ENCODE peak calls at places on chromosomes 1 and 21, in six cellular contexts. O is IMR-90, D is H9, Q is mammary epithelial cell, C is K562, U is neural progenitor cell. P is an unnamed sample.
A peak's percentile ranks its signal among the peaks of the same experiment; 100 is the strongest.

GRCh38 chr1:156319664-156320063 is 18.4 kb downstream of the CCT3 start:
- DNase-seq in O (peak; percentile 34), Q (no peak), C (no peak), D (no peak), U (no peak), P (no peak)

GRCh38 chr21:23936224-23936623 is 1671.1 kb downstream of the MRPL39 start:
- DNase-seq in Q (no peak), O (peak; percentile 48), D (no peak), U (peak; percentile 5), C (peak; percentile 19), P (no peak)

GRCh38 chr1:173149887-173150286 is 57.2 kb downstream of the TNFSF4 start:
- DNase-seq in C (no peak), D (no peak), Q (peak; percentile 94), U (no peak), O (peak; percentile 83), P (no peak)

GRCh38 chr1:231319080-231319479 is 18.6 kb downstream of the EXOC8 start:
- DNase-seq in O (no peak), C (no peak), U (no peak), D (no peak), Q (no peak), P (no peak)

GRCh38 chr1:84286071-84286470 is 15.4 kb upstream of the SAMD13 start:
- DNase-seq in Q (peak; percentile 16), D (no peak), U (no peak), O (peak; percentile 94), C (no peak), P (no peak)

GRCh38 chr1:109767596-109768334 is 4.0 kb upstream of the EPS8L3 start:
- DNase-seq in O (no peak), D (no peak), U (no peak), C (no peak), Q (no peak), P (peak; percentile 16)

GRCh38 chr1:3037281-3038040 is 16.2 kb downstream of the ACTRT2 start:
- DNase-seq in D (no peak), C (no peak), Q (no peak), U (no peak), O (no peak), P (no peak)

GRCh38 chr1:209625791-209626285 is 26.4 kb downstream of the LAMB3 start:
- DNase-seq in D (no peak), Q (no peak), U (no peak), O (no peak), C (no peak), P (no peak)

GRCh38 chr1:229408458-229409037 is 25.3 kb downstream of the ACTA1 start:
- DNase-seq in U (peak; percentile 38), O (peak; percentile 7), C (no peak), D (peak; percentile 71), Q (no peak), P (no peak)

GRCh38 chr21:16587141-16587570 is 857.4 kb downstream of the USP25 start:
- DNase-seq in D (peak; percentile 41), C (no peak), Q (peak; percentile 84), O (peak; percentile 65), U (no peak), P (peak; percentile 59)

GRCh38 chr1:205536759-205537361 is 32.4 kb downstream of the CDK18 start:
- DNase-seq in Q (no peak), U (no peak), O (no peak), D (peak; percentile 20), C (no peak), P (peak; percentile 77)

GRCh38 chr1:59163268-59164092 is 133.4 kb upstream of the FGGY start:
- DNase-seq in Q (no peak), U (no peak), D (no peak), C (no peak), O (peak; percentile 65), P (no peak)

GRCh38 chr1:215807218-215807617 is 240.1 kb downstream of the KCTD3 start:
- DNase-seq in O (no peak), C (no peak), D (no peak), Q (no peak), U (no peak), P (no peak)

GRCh38 chr1:160685266-160685665 is 26.4 kb downstream of the CD48 start:
- DNase-seq in O (no peak), D (no peak), Q (no peak), C (no peak), U (no peak), P (no peak)

GRCh38 chr21:18468775-18469174 is 65.2 kb upstream of the TMPRSS15 start:
- DNase-seq in U (no peak), C (no peak), D (no peak), O (no peak), Q (no peak), P (no peak)

GRCh38 chr21:27477321-27477720 is 510.4 kb upstream of the ADAMTS5 start:
- DNase-seq in Q (no peak), O (peak; percentile 27), C (no peak), D (no peak), U (no peak), P (no peak)

GRCh38 chr1:85850238-85850637 is 142.0 kb upstream of the ZNHIT6 start:
- DNase-seq in Q (peak; percentile 79), D (no peak), O (peak; percentile 95), U (no peak), C (no peak), P (no peak)

GRCh38 chr1:91476538-91477217 is 24.0 kb upstream of the CDC7 start:
- DNase-seq in Q (no peak), D (no peak), O (no peak), U (no peak), C (no peak), P (no peak)

GRCh38 chr1:74771913-74772515 is 39.1 kb downstream of the TYW3 start:
- DNase-seq in D (no peak), O (peak; percentile 51), U (peak; percentile 68), C (peak; percentile 25), Q (peak; percentile 30), P (no peak)

GRCh38 chr1:223143760-223144248 is 756 bp upstream of the TLR5 start:
- DNase-seq in Q (no peak), C (peak; percentile 90), U (no peak), D (no peak), O (no peak), P (peak; percentile 53)

GRCh38 chr1:177857285-177857684 is 112.6 kb downstream of the SEC16B start:
- DNase-seq in Q (no peak), D (no peak), U (no peak), C (no peak), O (no peak), P (no peak)

GRCh38 chr1:46687095-46687659 is 15.5 kb downstream of the TEX38 start:
- DNase-seq in Q (peak; percentile 12), D (no peak), C (no peak), O (peak; percentile 40), U (no peak), P (peak; percentile 97)

GRCh38 chr1:151501474-151501873 is 9.7 kb upstream of the CGN start:
- DNase-seq in C (peak; percentile 46), Q (no peak), U (no peak), D (no peak), O (no peak), P (no peak)
- H3K9ac ChIP-seq in C (no peak overlapping the region), Q (no peak overlapping the region), U (no peak overlapping the region), D (no peak overlapping the region), O (no peak overlapping the region), P (no peak overlapping the region)

GRCh38 chr1:63559357-63559756 is 33.9 kb upstream of the PGM1 start:
- DNase-seq in C (no peak), U (no peak), D (no peak), O (no peak), Q (no peak), P (no peak)

GRCh38 chr1:63555480-63555879 is 32.2 kb downstream of the EFCAB7 start:
- DNase-seq in D (no peak), Q (no peak), C (no peak), O (peak; percentile 31), U (no peak), P (no peak)

DNA sequence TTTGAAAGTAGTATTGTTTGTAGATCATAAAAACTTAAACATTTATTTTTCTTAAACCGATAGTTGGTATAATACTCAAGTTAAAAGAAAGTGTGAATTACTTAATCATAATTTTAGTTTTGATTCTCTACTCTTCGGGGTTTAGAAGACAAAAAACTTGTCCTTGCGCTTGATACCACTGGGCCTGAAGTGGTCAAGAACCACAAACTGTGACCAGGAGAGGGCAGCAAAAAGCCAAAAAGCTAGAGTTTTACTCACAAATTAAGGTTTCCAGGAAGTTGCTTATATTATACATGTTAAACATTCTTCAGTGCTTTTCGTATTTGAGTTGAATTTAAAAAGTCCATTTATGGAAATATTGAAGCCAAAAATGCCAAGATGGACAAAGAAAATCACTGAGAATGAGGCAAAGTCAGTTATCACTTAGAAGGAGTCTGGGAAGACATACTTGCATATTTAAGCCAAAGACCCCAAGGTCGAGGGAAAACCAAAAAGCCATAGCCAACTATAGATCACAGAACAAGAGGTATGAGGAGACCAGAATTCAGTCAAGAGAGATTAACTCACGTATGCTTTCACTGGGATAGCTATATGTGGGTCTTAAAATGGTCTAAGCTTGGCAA is 34.2 kb downstream of the EFCAB7 start:
- DNase-seq in U (peak; percentile 56), C (peak; percentile 11), D (peak; percentile 34), O (peak; percentile 67), Q (peak; percentile 24), P (peak; percentile 45)
- H3K9ac ChIP-seq in U (no peak overlapping the region), C (no peak overlapping the region), D (no peak overlapping the region), O (no peak overlapping the region), Q (no peak overlapping the region), P (no peak overlapping the region)

DNA sequence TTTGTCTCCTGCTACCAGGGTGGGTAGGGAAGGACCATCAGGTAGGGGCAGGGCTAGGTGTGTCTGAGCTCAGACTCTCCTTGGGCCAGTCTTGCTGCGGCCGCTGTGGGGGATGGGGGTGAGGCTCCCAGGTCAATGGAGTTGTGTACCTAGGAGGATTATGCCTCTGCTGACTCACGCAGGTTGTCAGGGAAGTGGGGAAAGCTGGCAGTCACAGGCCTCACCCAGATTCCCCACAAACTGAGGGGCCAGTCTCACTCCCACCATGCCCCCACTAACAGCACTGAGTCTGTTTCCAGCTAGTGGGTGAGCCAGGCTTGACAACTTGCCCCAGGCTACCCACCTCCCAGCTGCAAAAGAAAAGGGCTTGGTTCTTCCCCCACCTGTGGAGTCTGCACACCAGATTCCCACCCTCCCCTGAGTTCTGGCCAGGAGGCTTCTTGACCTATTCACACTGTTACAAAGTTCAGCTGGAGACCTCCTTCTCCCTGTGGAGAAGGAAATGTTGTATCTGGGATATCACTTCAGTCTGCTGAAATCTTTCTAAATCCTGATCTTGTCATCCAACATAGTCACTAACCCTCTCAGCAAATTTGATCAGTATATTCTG is 69.3 kb upstream of the GJA8 start:
- DNase-seq in Q (no peak), C (no peak), O (no peak), U (no peak), D (peak; percentile 71), P (peak; percentile 46)
- H3K9ac ChIP-seq in Q (no peak overlapping the region), C (no peak overlapping the region), O (no peak overlapping the region), U (no peak overlapping the region), D (no peak overlapping the region), P (no peak overlapping the region)

GRCh38 chr1:204246876-204247275 is 33.1 kb upstream of the GOLT1A start:
- DNase-seq in Q (no peak), D (no peak), U (no peak), O (no peak), C (no peak), P (no peak)
- H3K9ac ChIP-seq in Q (no peak overlapping the region), D (no peak overlapping the region), U (no peak overlapping the region), O (no peak overlapping the region), C (no peak overlapping the region), P (no peak overlapping the region)